ENCODE peak calls at places on chromosomes 6 and 20, in eight cellular contexts. A is AG04450, Y is Panc1, V is right cardiac atrium, B is heart left ventricle, J is left lung, L is uterus, T is sigmoid colon. U is an unnamed sample.

GRCh38 chr6:43780293-43780692 is 10.3 kb downstream of the VEGFA start:
- DNase-seq in A (no peak), Y (no peak), V (no peak), B (no peak), J (no peak), L (no peak), T (no peak), U (no peak)

GRCh38 chr20:46872315-46873211 is 22.1 kb upstream of the EYA2 start:
- DNase-seq in A (no peak), Y (no peak), V (peak), B (no peak), J (no peak), L (no peak), T (no peak), U (no peak)

GRCh38 chr6:125323376-125323775 is 21.6 kb upstream of the HDDC2 start:
- DNase-seq in A (no peak), Y (no peak), V (no peak), B (no peak), J (no peak), L (no peak), T (no peak), U (no peak)

GRCh38 chr6:122996797-122997520 is 924 bp downstream of the CLVS2 start:
- DNase-seq in A (no peak), Y (no peak), V (no peak), B (no peak), J (no peak), L (no peak), T (no peak), U (no peak)

GRCh38 chr6:37456126-37456525 is 23.1 kb downstream of the CMTR1 start:
- DNase-seq in A (peak), Y (no peak), V (no peak), B (no peak), J (no peak), L (no peak), T (no peak), U (no peak)

GRCh38 chr20:39581034-39581433 is 618.9 kb downstream of the DHX35 start:
- DNase-seq in A (no peak), Y (no peak), V (no peak), B (no peak), J (no peak), L (no peak), T (no peak), U (no peak)

GRCh38 chr20:62794007-62794724 is 2.1 kb upstream of the MRGBP start:
- DNase-seq in A (peak), Y (peak), V (peak), B (peak), J (peak), L (peak), T (peak), U (peak)

GRCh38 chr6:25089442-25089841 is 153.7 kb upstream of the RIPOR2 start:
- DNase-seq in A (no peak), Y (no peak), V (no peak), B (no peak), J (no peak), L (no peak), T (no peak), U (no peak)

GRCh38 chr6:36352477-36353157 is 15.9 kb upstream of the BNIP5 start:
- DNase-seq in A (no peak), Y (no peak), V (no peak), B (no peak), J (no peak), L (no peak), T (no peak), U (no peak)

GRCh38 chr20:38997622-38998021 is 35.5 kb downstream of the DHX35 start:
- DNase-seq in A (no peak), Y (no peak), V (no peak), B (no peak), J (no peak), L (no peak), T (no peak), U (no peak)

GRCh38 chr6:87905101-87905517 is 142.5 kb upstream of the SPACA1 start:
- DNase-seq in A (no peak), Y (no peak), V (no peak), B (no peak), J (no peak), L (no peak), T (no peak), U (no peak)

GRCh38 chr6:34810936-34811632 is 19.2 kb downstream of the BLTP3A start:
- DNase-seq in A (no peak), Y (peak), V (no peak), B (no peak), J (no peak), L (no peak), T (no peak), U (no peak)

DNA sequence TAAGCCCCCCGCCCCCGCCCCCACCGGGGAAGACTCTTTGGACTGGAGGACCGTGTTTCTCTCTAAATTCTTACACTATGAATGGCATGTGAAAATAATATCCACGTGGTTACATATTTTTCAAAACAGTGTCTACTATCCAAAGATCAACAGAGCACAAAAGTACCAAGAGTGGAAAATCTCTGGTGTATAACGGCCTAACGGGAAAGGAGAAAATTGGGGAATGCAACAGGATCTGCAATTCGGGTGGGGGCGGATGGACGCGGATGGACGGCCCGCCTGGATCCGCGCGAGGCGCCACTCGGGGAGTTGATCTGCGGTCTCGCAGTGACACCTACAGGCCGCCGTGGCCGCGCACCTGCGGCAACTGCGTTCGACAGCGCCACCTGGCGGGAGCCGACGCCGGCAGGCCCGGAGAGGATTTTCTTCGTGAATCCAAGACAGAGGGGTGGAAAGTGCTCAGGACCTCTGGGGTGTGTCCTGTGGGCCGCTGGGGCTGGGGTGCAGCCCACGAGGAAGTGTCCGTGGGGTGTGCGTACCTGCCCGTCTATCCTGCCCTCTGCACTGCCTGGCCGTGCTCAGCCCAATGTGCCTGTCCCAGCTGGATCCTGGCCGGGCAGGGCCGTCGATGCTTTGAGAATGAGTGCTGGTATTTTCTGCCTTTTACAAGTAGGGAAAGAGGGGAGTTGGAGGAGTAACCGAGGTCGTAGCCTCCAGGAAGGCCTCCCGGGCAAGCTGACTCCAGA is 18.6 kb downstream of the ANKRD60 start:
- DNase-seq in A (peak), Y (peak), V (peak), B (peak), J (peak), L (peak), T (peak), U (peak)
- H3K4me3 ChIP-seq in A (no peak), Y (peak), V (no peak), B (no peak), J (no peak), L (no peak), T (no peak), U (no peak)

GRCh38 chr6:16688984-16689636 is 72.2 kb downstream of the ATXN1 start:
- DNase-seq in A (peak), Y (no peak), V (no peak), B (no peak), J (no peak), L (no peak), T (no peak), U (no peak)

GRCh38 chr6:16687045-16687444 is 74.2 kb downstream of the ATXN1 start:
- DNase-seq in A (no peak), Y (no peak), V (no peak), B (no peak), J (no peak), L (no peak), T (no peak), U (no peak)

GRCh38 chr6:16694789-16695188 is 66.5 kb downstream of the ATXN1 start:
- DNase-seq in A (no peak), Y (no peak), V (no peak), B (no peak), J (no peak), L (no peak), T (no peak), U (no peak)

GRCh38 chr6:16690244-16691142 is 70.8 kb downstream of the ATXN1 start:
- DNase-seq in A (no peak), Y (no peak), V (no peak), B (no peak), J (no peak), L (no peak), T (no peak), U (no peak)

DNA sequence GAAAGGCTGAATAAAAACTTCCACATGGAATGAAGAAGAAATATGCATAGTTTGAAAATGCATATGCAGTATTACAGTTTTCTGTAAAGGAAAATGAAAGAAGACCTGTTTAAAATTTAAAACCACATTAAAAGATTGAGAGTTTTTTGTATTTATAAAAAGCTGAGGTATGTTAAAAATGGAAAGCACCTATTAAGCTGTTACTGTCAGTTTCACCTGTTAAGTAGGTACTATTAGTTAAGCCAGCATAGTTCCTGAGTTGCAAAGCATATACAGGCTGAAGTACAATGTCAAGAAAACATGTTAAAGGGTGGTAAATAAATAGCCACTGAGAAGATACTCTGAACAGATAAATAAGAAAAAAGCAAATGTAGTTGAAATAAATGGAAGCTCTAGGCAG is 69.9 kb downstream of the ATXN1 start:
- DNase-seq in A (no peak), Y (no peak), V (no peak), B (no peak), J (no peak), L (no peak), T (no peak), U (no peak)
- H3K27ac ChIP-seq in A (no peak), Y (peak), V (no peak), B (no peak), J (peak), L (no peak), T (no peak), U (no peak)

GRCh38 chr6:16827627-16828026 is 66.4 kb upstream of the ATXN1 start:
- DNase-seq in A (no peak), Y (no peak), V (no peak), B (no peak), J (no peak), L (no peak), T (no peak), U (no peak)
- H3K4me3 ChIP-seq in A (no peak), Y (no peak), V (no peak), B (no peak), J (no peak), L (no peak), T (no peak), U (no peak)

GRCh38 chr20:58693226-58694006 is 816 bp downstream of the NPEPL1 start:
- DNase-seq in A (no peak), Y (no peak), V (no peak), B (peak), J (no peak), L (no peak), T (peak), U (peak)

GRCh38 chr20:58691405-58691772 is 1.2 kb upstream of the NPEPL1 start:
- DNase-seq in A (no peak), Y (no peak), V (no peak), B (peak), J (no peak), L (no peak), T (peak), U (peak)

GRCh38 chr20:58692579-58693225 is at the start of gene NPEPL1:
- DNase-seq in A (no peak), Y (no peak), V (peak), B (peak), J (peak), L (peak), T (peak), U (peak)

GRCh38 chr20:58690851-58691250 is 1.7 kb upstream of the NPEPL1 start:
- DNase-seq in A (no peak), Y (no peak), V (no peak), B (peak), J (no peak), L (peak), T (no peak), U (peak)

GRCh38 chr20:58691773-58692578 is 624 bp upstream of the NPEPL1 start:
- DNase-seq in A (no peak), Y (no peak), V (peak), B (peak), J (peak), L (peak), T (peak), U (peak)
- H3K27ac ChIP-seq in A (peak), Y (peak), V (peak), B (peak), J (peak), L (peak), T (peak), U (peak)

GRCh38 chr6:13397359-13398080 is 69.2 kb upstream of the TBC1D7 start:
- DNase-seq in A (no peak), Y (no peak), V (no peak), B (no peak), J (no peak), L (no peak), T (no peak), U (no peak)
- H3K4me3 ChIP-seq in A (no peak), Y (no peak), V (no peak), B (no peak), J (no peak), L (no peak), T (no peak), U (no peak)

GRCh38 chr6:108735991-108736345 is 112.3 kb upstream of the ARMC2 start:
- DNase-seq in A (no peak), Y (no peak), V (no peak), B (no peak), J (no peak), L (no peak), T (no peak), U (no peak)

GRCh38 chr6:108738684-108739406 is 109.4 kb upstream of the ARMC2 start:
- DNase-seq in A (no peak), Y (no peak), V (no peak), B (no peak), J (no peak), L (no peak), T (no peak), U (no peak)

GRCh38 chr6:108735310-108735990 is 112.8 kb upstream of the ARMC2 start:
- DNase-seq in A (no peak), Y (no peak), V (no peak), B (no peak), J (no peak), L (no peak), T (no peak), U (no peak)

GRCh38 chr6:108737594-108738546 is 110.4 kb upstream of the ARMC2 start:
- DNase-seq in A (peak), Y (peak), V (peak), B (peak), J (peak), L (peak), T (peak), U (peak)

DNA sequence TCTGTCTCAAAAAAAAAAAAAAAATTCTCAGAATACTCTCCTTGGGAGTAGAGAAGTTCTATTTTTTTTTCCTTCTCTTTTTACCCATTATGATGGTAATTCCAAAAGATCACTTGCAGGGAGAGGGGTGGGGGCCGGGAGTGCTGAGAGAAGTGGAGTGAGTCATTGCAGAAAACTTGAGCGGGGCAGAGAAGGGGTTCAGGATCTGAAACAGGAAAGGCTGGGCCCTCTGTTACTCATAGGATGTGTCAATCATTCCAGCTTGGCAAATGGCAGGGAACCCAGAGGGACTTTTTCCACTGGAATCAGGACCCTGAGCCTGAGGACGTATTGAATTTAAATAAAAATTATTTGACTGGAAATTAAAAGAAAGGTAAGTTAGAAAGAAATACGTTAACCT is 111.4 kb upstream of the ARMC2 start:
- DNase-seq in A (peak), Y (peak), V (peak), B (no peak), J (peak), L (peak), T (no peak), U (peak)
- H3K27ac ChIP-seq in A (no peak), Y (no peak), V (no peak), B (no peak), J (peak), L (no peak), T (no peak), U (no peak)

DNA sequence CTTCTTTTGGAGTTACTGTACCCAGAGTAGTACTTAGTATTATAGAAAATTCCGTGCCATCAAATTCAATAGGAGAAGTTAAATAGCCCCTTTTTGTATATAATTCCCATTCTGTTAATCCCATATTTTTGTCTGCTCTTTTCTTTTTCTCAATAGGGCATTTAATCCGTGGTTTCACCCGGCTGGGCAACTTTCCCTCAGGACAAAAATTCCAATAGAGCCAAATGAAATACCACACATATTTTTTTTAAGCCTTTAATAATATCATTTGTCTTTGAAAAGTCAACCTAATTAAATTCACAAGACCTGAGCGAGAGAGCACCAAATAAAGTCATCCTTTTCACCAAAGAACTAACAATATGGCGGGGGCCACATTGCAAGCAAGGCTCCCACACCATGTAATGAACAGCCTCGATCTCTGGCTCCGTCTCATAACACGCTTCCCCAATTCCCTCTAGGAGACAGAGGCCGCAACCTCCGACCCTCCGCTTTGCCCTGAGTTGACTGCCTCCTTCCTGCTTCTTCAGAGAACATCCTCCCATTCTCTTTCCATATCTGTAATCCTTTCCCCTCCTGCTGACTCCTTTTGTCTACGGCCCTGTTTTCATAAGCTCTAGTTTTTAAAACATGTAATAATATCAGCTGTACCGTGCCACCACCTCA is 13.6 kb downstream of the NHSL1 start:
- DNase-seq in A (no peak), Y (no peak), V (no peak), B (no peak), J (no peak), L (no peak), T (no peak), U (no peak)
- H3K4me3 ChIP-seq in A (no peak), Y (no peak), V (no peak), B (no peak), J (no peak), L (no peak), T (no peak), U (no peak)

DNA sequence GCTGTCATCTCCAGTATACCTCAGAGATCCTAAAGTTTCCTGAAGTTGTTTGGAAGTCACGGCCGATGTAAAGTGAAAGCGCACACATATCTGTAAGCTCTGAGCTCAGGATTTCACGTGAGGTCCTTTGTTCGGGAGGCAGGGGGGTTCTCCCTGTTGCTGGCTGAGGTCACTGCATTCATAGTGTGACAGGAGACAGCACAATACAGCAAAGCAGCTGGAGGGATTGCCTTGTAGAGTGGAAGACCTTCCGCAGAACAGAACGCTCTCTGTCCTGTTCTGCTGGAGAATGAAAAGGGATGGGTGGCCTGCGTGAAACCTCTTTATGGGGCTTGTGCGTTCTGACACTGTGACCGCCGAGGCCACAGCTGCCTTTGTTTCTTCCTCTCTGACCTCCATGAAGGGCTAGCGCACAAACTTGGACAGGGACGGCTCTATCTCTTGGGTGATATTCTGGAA is 13.4 kb upstream of the SERPINB1 start:
- DNase-seq in A (no peak), Y (no peak), V (no peak), B (no peak), J (no peak), L (no peak), T (no peak), U (no peak)
- H3K27ac ChIP-seq in A (no peak), Y (peak), V (peak), B (peak), J (peak), L (peak), T (peak), U (no peak)

U was measured in aorta.